ENCODE peak calls at places on chromosomes 12 and 14, in six cellular contexts. J is upper lobe of left lung, P is left ventricle myocardium inferior, O is HL-60, N is trophoblast cell, V is aorta. G is an unnamed sample. For H3K27me3, the result is how much of the 10 kb centered on the place peaks cover.

GRCh38 chr12:51971679-51972423 is 20.4 kb downstream of the ACVR1B start:
- DNase-seq in O (peak), N (peak), J (no peak), P (no peak), V (no peak), G (no peak)

GRCh38 chr12:103530352-103530751 is 34.6 kb upstream of the C12orf42 start:
- DNase-seq in O (no peak), N (no peak), V (no peak), J (no peak), P (no peak), G (no peak)

GRCh38 chr12:104964167-104964566 is 6.1 kb upstream of the SLC41A2 start:
- DNase-seq in N (no peak), P (no peak), O (no peak), V (no peak), J (no peak), G (no peak)

GRCh38 chr14:89428556-89429196 is 11.6 kb upstream of the FOXN3 start:
- DNase-seq in J (no peak), O (no peak), P (no peak), N (no peak), V (peak), G (no peak)

GRCh38 chr12:49537709-49538601 is 875 bp upstream of the KCNH3 start:
- DNase-seq in J (no peak), O (peak), P (no peak), V (no peak), N (no peak), G (no peak)

GRCh38 chr14:94124582-94125377 is 4.6 kb downstream of the IFI27L2 start:
- DNase-seq in P (no peak), N (no peak), O (no peak), J (no peak), V (no peak), G (no peak)

GRCh38 chr12:84842406-84843013 is 70.1 kb downstream of the SLC6A15 start:
- DNase-seq in V (no peak), P (no peak), N (peak), J (no peak), O (peak), G (peak)

GRCh38 chr12:124036117-124037109 is 63.4 kb downstream of the ZNF664 start:
- DNase-seq in J (no peak), P (no peak), O (peak), V (no peak), N (peak), G (peak)

GRCh38 chr12:104352106-104352713 is 48.7 kb downstream of the EID3 start:
- DNase-seq in P (no peak), O (no peak), J (no peak), V (no peak), N (no peak), G (no peak)

GRCh38 chr12:64706366-64706765 is 52.8 kb downstream of the GNS start:
- DNase-seq in P (no peak), N (no peak), O (no peak), J (no peak), V (no peak), G (no peak)

GRCh38 chr12:29763301-29763683 is 20.4 kb downstream of the TMTC1 start:
- DNase-seq in V (no peak), N (no peak), O (no peak), J (no peak), P (no peak), G (no peak)

GRCh38 chr12:113867258-113867657 is 98.9 kb downstream of the RBM19 start:
- DNase-seq in N (peak), V (no peak), P (no peak), O (no peak), J (no peak), G (no peak)

GRCh38 chr12:55931780-55932545 is 1.0 kb downstream of the DGKA start:
- DNase-seq in O (peak), P (peak), V (peak), J (peak), N (peak), G (no peak)

GRCh38 chr14:90553921-90554336 is 157.1 kb downstream of the CALM1 start:
- DNase-seq in J (no peak), N (no peak), P (no peak), V (no peak), O (no peak), G (no peak)

GRCh38 chr14:20400965-20401593 is 12.2 kb downstream of the TEP1 start:
- DNase-seq in V (no peak), O (no peak), J (no peak), N (peak), P (no peak), G (no peak)

GRCh38 chr12:131131077-131131807 is 177.5 kb downstream of the ADGRD1 start:
- DNase-seq in N (no peak), P (no peak), J (peak), V (no peak), O (no peak), G (no peak)

GRCh38 chr14:57889245-57889644 is 23.4 kb upstream of the SLC35F4 start:
- DNase-seq in J (peak), V (peak), O (no peak), P (peak), N (no peak), G (no peak)

GRCh38 chr12:16611146-16611545 is 5.2 kb upstream of the LMO3 start:
- DNase-seq in V (no peak), N (no peak), O (no peak), P (no peak), J (no peak), G (no peak)

GRCh38 chr12:41944241-41944640 is 200.4 kb downstream of the GXYLT1 start:
- DNase-seq in N (no peak), J (no peak), O (no peak), P (no peak), V (no peak), G (no peak)

DNA sequence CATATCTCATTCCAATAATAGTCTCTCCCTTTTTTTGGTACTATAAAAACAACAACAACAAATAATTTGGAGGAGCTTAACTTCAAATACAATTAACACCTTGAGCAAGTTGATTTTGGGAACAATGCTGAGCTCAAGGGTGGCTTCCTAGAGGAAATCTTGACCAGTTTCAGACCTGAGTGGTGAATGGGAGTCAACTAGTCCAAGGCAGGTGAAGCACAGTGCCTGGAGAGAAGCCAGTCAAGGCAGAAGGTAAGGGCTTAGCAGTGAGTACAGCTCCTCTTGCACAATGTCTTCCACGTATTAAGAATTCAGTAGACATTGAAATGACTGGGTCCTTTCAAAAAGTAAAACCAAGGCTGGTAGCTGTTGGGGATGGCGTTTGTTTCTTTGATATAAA is 444.8 kb downstream of the ATP23 start:
- DNase-seq in V (no peak), P (no peak), N (no peak), O (no peak), J (no peak), G (no peak)
- H3K4me3 ChIP-seq in V (no peak), P (no peak), N (no peak), O (no peak), J (no peak), G (no peak)

DNA sequence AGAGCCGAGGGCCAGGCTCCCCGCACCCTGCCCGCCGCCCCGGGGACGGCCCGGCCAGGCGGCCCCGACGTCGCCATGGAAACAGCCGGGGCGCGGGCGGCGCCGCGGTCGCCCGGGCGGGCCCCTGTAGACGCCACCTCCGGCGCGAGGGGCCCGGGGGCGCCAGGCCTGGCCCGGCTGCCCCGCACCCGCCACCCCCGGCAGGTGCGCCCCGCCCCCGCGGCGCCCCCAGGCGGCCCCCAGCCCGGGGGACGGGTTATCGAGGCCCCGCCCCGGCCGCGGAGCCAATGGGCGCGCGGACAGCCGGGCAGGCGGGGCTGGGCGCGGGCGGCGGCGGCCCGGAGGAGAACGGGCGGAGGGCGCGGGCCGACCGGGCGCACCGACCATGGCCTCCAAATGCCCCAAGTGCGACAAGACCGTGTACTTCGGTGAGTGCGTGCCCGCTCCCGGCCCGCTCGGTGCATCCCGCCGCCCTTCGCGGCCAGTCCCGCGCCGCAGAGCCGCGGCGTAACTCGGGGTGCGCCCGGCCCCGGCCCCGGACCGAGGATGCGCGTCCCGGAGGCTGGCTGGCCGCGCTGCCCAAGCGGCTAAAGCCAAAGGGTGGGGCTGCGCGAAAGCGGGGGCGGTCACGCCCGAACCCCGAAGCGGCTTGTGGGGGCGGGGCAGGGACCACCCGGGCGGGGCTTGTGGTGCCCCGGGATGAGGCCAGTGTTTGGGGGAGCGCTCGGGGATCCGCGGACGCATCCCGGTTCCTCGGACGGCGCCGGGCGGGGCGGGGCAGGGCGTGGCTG is at the start of gene CRIP2:
- DNase-seq in V (peak), O (no peak), P (peak), J (no peak), N (no peak), G (no peak)
- H3K27ac ChIP-seq in V (peak), O (no peak), P (peak), J (peak), N (no peak), G (no peak)

DNA sequence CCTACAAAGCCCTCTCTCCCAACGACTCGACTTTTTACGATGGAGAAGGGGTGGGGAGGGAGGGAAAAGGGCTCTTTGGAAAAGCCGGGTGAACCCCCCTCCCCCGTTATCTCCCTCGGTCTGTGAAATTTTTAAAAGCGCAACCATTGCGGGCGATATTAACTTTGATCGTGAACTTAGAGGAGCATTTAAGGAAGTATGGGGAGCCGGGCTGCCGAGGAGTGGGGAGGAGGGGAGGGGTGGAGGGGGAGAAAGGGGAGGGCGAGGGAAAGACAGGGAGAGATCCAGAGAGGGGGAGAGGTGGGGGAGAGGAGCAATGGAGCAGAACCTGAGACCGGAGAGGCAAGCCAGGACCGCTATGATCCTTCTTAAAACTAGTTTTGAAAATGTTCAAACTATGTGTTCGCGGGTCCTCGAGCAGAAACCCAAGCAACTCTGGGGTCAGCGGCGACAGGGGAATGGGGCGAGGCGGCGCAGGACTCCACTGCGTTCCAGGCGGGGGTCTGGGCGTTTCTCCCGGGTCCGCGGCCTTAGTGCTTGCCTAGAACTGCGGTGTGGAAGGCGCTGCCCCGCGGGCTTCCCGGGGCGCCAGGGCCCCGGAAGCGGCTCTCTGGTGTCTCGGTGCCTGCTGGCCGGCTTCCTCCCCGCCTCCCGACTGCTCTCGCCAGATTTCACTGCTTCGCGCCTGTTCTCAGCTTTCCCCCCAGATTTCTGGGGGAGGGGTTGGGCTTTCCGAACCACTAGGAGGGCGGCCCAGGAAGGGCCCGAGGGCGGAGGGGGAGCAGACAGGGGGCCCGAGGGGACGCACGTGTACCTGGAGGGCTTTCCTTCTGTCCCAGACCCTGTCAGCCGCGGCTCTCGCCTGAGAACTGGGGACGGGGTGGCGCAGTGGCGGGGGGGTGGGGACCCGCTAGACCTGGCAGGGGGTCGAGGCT is at the start of gene HOTAIR:
- DNase-seq in P (no peak), N (no peak), O (peak), J (no peak), V (no peak), G (no peak)
- H3K27me3 ChIP-seq in P (half or more), N (half or more), O (half or more), J (under half), V (under half), G (half or more)

GRCh38 chr12:608921-609320 is 54.3 kb downstream of the NINJ2 start:
- DNase-seq in O (no peak), P (no peak), V (no peak), J (no peak), N (peak), G (no peak)
- H3K4me3 ChIP-seq in O (no peak), P (no peak), V (no peak), J (no peak), N (no peak), G (no peak)

DNA sequence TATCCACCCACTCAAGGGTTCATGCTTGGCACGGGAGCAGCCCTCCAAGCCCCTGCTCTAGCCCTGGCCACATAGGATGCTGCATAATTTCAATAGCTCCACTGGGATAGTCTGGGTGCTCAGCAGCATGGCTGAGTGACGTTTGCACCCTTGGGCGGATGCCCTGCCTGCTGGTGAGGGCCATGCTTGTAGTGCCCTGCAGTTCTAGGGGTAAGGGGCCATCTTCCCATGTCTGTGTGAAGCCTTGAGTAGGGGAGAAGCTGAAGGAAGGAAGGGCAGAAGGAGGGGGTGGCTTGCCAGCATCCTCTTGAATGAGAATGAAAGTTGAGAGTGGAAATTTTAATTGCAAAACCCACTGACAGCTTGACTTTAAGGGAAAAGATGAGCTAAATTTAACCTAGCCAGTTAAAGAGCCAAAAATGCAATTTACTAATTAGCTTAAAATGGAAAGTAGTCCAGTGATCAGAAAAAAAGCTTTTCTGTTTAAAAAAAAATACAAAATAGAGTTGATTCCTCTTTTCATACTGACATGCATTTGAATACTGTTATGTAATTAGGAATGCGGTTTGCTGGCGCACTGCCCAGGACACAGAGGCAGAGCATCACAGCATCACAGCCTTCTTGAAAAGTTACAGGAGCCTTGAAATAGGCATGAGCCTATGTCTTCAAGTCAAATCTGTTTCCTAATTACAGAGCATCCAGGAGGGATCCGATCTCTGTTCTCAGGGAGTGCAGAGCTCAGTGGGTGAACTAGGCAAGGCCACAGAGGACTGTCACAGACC is 18.5 kb upstream of the EML1 start:
- DNase-seq in V (no peak), J (no peak), P (peak), O (peak), N (no peak), G (no peak)
- H3K27ac ChIP-seq in V (no peak), J (no peak), P (no peak), O (no peak), N (no peak), G (no peak)